ENCODE peak calls at places on chromosomes 7 and 10, in seven cellular contexts. H is cardiac muscle cell, Q is cardiac fibroblast, W is choroid plexus epithelial cell, R is heart right ventricle, O is right lobe of liver, G is mammary epithelial cell. V is an unnamed sample.

GRCh38 chr7:913736-914520 is 37.6 kb downstream of the GET4 start:
- DNase-seq in H (no peak), Q (no peak), W (no peak), R (no peak), O (no peak), G (peak; percentile 70), V (no peak)

GRCh38 chr7:121504478-121504877 is 108.4 kb upstream of the FAM3C start:
- DNase-seq in H (peak; percentile 88), Q (peak; percentile 89), W (peak; percentile 66), R (no peak), O (no peak), G (peak; percentile 37), V (no peak)

GRCh38 chr7:21572914-21573313 is 30.1 kb downstream of the DNAH11 start:
- DNase-seq in H (no peak), Q (no peak), W (no peak), R (no peak), O (no peak), G (no peak), V (no peak)

GRCh38 chr7:18846765-18847215 is 270.6 kb downstream of the TWIST1 start:
- DNase-seq in H (no peak), Q (no peak), W (no peak), R (no peak), O (no peak), G (no peak), V (no peak)

GRCh38 chr10:103936022-103936421 is 18.0 kb upstream of the STN1 start:
- DNase-seq in H (no peak), Q (no peak), W (no peak), R (no peak), O (no peak), G (no peak), V (no peak)

GRCh38 chr10:77965294-77965693 is 38.7 kb upstream of the DLG5 start:
- DNase-seq in H (peak; percentile 78), Q (peak; percentile 67), W (peak; percentile 58), R (no peak), O (no peak), G (peak; percentile 49), V (no peak)

GRCh38 chr7:38410056-38410455 is 136.6 kb upstream of the TARP start:
- DNase-seq in H (no peak), Q (no peak), W (no peak), R (no peak), O (no peak), G (no peak), V (no peak)

GRCh38 chr7:101681170-101682007 is 52.3 kb upstream of the MYL10 start:
- DNase-seq in H (peak; percentile 79), Q (peak; percentile 82), W (peak; percentile 56), R (peak; percentile 65), O (no peak), G (peak; percentile 70), V (no peak)

GRCh38 chr10:76428541-76429330 is 997.3 kb downstream of the LRMDA start:
- DNase-seq in H (peak; percentile 96), Q (peak; percentile 95), W (peak; percentile 95), R (no peak), O (no peak), G (peak; percentile 54), V (no peak)

GRCh38 chr10:14386202-14386593 is 55.5 kb upstream of the FRMD4A start:
- DNase-seq in H (peak; percentile 78), Q (peak; percentile 72), W (peak; percentile 80), R (no peak), O (no peak), G (peak; percentile 93), V (no peak)

GRCh38 chr10:88865281-88865876 is 13.7 kb upstream of the ANKRD22 start:
- DNase-seq in H (peak; percentile 58), Q (peak; percentile 64), W (peak; percentile 61), R (no peak), O (no peak), G (peak; percentile 27), V (no peak)

GRCh38 chr10:132654708-132655661 is 117.4 kb downstream of the INPP5A start:
- DNase-seq in H (peak; percentile 69), Q (peak; percentile 74), W (peak; percentile 74), R (peak; percentile 61), O (peak; percentile 60), G (peak; percentile 30), V (peak; percentile 68)

GRCh38 chr7:87475359-87476178 is at the start of gene ABCB4:
- DNase-seq in H (peak; percentile 17), Q (no peak), W (no peak), R (peak; percentile 27), O (peak; percentile 82), G (no peak), V (no peak)
- H3K4me3 ChIP-seq in H (peak within 1 kb of the TSS; percentile 38), Q (peak within 1 kb of the TSS; percentile 6), W (peak within 1 kb of the TSS; percentile 53), R (peak within 1 kb of the TSS; percentile 55), O (peak within 1 kb of the TSS; percentile 62), G (no peak within 1 kb of the TSS), V (no peak within 1 kb of the TSS)

GRCh38 chr10:72367301-72367970 is 12.7 kb upstream of the DNAJB12 start:
- DNase-seq in H (no peak), Q (peak; percentile 11), W (peak; percentile 71), R (no peak), O (no peak), G (no peak), V (no peak)

GRCh38 chr10:72365106-72365505 is 10.4 kb upstream of the DNAJB12 start:
- DNase-seq in H (no peak), Q (no peak), W (no peak), R (no peak), O (no peak), G (no peak), V (no peak)

GRCh38 chr10:72370201-72370722 is 15.5 kb upstream of the DNAJB12 start:
- DNase-seq in H (no peak), Q (no peak), W (no peak), R (no peak), O (no peak), G (no peak), V (no peak)

GRCh38 chr10:72364239-72364777 is 9.6 kb upstream of the DNAJB12 start:
- DNase-seq in H (peak; percentile 97), Q (peak; percentile 97), W (peak; percentile 98), R (peak; percentile 87), O (peak; percentile 79), G (peak; percentile 92), V (peak; percentile 89)
- H3K4me3 ChIP-seq in H (no peak overlapping the region), Q (no peak overlapping the region), W (peak overlapping the region; percentile 36), R (no peak overlapping the region), O (no peak overlapping the region), G (no peak overlapping the region), V (no peak overlapping the region)

DNA sequence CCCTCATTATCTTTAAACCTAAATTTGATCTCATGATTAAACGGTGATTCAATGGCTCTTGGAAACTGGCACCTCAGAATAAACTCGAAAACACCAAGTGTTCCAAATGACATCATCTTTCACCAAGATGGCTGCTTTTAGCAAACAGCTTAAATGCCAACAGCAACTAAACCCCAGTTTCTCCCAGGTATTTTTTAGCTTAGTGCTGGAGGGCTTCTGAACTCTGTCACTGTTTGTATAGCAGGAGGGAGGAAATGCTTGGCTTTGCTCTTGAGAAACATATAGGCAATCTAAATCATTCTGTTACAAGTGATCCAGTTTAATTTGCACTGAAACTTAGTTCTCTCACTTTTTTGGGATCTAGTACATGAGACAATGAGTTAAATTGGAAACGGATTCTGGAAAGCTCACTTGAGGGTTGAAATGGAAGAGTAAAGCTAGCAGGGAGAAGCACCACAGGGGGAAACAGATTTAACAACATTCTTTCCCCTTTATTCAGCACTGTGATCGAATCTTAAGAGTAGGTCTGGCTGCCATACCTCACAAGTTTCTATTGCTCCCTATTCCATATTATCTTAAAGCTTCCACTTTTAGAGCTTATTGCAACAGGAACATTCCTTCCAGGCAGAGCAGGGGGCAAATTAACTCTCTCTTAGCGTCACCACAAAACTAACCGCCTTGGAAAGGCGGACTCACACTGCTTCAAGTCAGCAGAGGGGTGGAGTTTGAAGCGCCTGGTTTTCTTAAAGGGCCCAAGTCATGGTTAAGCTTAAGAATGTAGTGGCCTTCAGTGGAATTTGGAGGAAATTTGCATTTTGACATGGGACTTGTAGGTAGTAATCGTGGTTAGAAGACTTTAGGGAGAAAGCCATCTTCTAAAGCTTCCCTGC is 1.8 kb upstream of the CCDC6 start:
- DNase-seq in H (peak; percentile 93), Q (peak; percentile 95), W (peak; percentile 96), R (no peak), O (no peak), G (peak; percentile 71), V (no peak)
- H3K4me3 ChIP-seq in H (peak overlapping the region; percentile 93), Q (peak overlapping the region; percentile 32), W (peak overlapping the region; percentile 52), R (peak overlapping the region; percentile 94), O (peak overlapping the region; percentile 24), G (peak overlapping the region; percentile 49), V (no peak overlapping the region)

GRCh38 chr7:8126768-8127167 is 135.2 kb downstream of the ICA1 start:
- DNase-seq in H (no peak), Q (no peak), W (no peak), R (no peak), O (no peak), G (no peak), V (no peak)

GRCh38 chr7:8129323-8129659 is 132.7 kb downstream of the ICA1 start:
- DNase-seq in H (no peak), Q (no peak), W (no peak), R (no peak), O (no peak), G (no peak), V (no peak)

GRCh38 chr7:8125680-8126444 is 136.1 kb downstream of the ICA1 start:
- DNase-seq in H (no peak), Q (no peak), W (no peak), R (no peak), O (no peak), G (peak; percentile 26), V (no peak)

GRCh38 chr7:8130663-8131062 is 131.3 kb downstream of the ICA1 start:
- DNase-seq in H (no peak), Q (no peak), W (no peak), R (no peak), O (no peak), G (no peak), V (no peak)

GRCh38 chr7:8128457-8129322 is 133.3 kb downstream of the ICA1 start:
- DNase-seq in H (no peak), Q (no peak), W (no peak), R (no peak), O (no peak), G (no peak), V (no peak)
- H3K4me3 ChIP-seq in H (no peak overlapping the region), Q (no peak overlapping the region), W (no peak overlapping the region), R (no peak overlapping the region), O (no peak overlapping the region), G (no peak overlapping the region), V (no peak overlapping the region)

DNA sequence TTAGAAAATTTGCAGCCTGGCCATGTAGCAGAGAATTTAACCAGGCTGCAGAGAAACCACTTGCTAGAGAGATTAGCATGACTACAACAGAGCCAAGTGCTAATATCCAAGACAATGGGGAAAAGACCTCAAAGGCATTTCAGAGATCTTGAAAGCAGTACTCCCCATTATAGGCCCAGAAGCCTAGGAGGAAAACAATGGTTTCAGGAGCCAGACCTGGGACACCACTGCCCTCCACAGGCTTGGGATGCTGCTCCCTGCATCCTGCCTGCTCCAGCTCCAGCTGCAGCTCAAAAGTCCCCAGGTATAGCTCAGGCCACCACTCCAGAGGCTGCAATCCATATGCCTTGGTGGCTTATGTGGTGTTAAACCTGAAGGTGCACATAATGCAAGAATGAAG is 101.5 kb upstream of the TMEM72 start:
- DNase-seq in H (peak; percentile 78), Q (peak; percentile 84), W (peak; percentile 53), R (no peak), O (no peak), G (no peak), V (no peak)
- H3K4me3 ChIP-seq in H (no peak overlapping the region), Q (no peak overlapping the region), W (no peak overlapping the region), R (no peak overlapping the region), O (no peak overlapping the region), G (no peak overlapping the region), V (no peak overlapping the region)

DNA sequence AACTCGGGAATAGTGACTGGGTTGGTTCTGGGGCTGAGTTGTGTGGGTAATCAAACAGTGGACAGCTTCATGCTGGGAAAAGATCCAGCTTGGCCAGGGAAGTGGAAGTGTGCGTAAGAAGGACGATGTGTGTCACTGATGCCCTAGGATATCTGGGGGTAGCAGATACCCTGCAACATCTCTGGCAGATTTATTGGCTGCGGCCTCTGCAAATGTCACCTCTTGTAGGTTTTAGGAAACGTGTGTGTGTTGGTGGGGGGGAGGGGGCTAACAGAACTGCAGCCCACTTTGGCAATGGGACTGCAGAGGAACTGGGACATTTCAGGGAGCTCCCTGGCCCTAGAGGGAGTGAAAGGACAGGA is 965 bp upstream of the AGAP3 start:
- DNase-seq in H (peak; percentile 21), Q (peak; percentile 37), W (no peak), R (no peak), O (no peak), G (no peak), V (no peak)
- H3K4me3 ChIP-seq in H (peak overlapping the region; percentile 49), Q (peak overlapping the region; percentile 53), W (peak overlapping the region; percentile 79), R (peak overlapping the region; percentile 48), O (no peak overlapping the region), G (no peak overlapping the region), V (no peak overlapping the region)

V was measured in WERI-Rb-1.